ENCODE peak calls at places on chromosomes 3 and 15, in nine cellular contexts. M is HT1080; H is NCI-H460; F is frontal cortex; P is dermis blood vessel endothelial cell; T is fibroblast of mammary gland; R is activated naive CD4-positive, alpha-beta T cell; U is iris pigment epithelial cell; D is A172. N is an unnamed sample.

GRCh38 chr15:67405208-67406191 is 115.4 kb upstream of the C15orf61 start:
- DNase-seq in M (peak; percentile 80), H (no peak), F (no peak), P (no peak), T (peak; percentile 84), R (no peak), U (peak; percentile 67), D (peak; percentile 55), N (no peak)

GRCh38 chr3:193831495-193832455 is 238.8 kb downstream of the OPA1 start:
- DNase-seq in M (peak; percentile 92), H (no peak), F (peak; percentile 7), P (no peak), T (no peak), R (no peak), U (peak; percentile 26), D (peak; percentile 95), N (no peak)

GRCh38 chr15:59313703-59314332 is 58.9 kb downstream of the MYO1E start:
- DNase-seq in M (peak; percentile 36), H (no peak), F (no peak), P (peak; percentile 36), T (peak; percentile 81), R (no peak), U (peak; percentile 84), D (peak; percentile 42), N (peak; percentile 40)

GRCh38 chr3:160168290-160168689 is 56.9 kb upstream of the C3orf80 start:
- DNase-seq in M (no peak), H (no peak), F (no peak), P (no peak), T (no peak), R (no peak), U (no peak), D (no peak), N (no peak)

GRCh38 chr3:10205461-10206165 is 40.9 kb downstream of the IRAK2 start:
- DNase-seq in M (peak; percentile 97), H (peak; percentile 36), F (no peak), P (peak; percentile 89), T (peak; percentile 97), R (no peak), U (peak; percentile 88), D (peak; percentile 97), N (no peak)

GRCh38 chr3:151265866-151266265 is 12.5 kb downstream of the P2RY14 start:
- DNase-seq in M (no peak), H (no peak), F (no peak), P (no peak), T (no peak), R (no peak), U (no peak), D (no peak), N (no peak)

GRCh38 chr15:25619076-25619475 is 180.3 kb upstream of the UBE3A start:
- DNase-seq in M (peak; percentile 20), H (no peak), F (no peak), P (no peak), T (no peak), R (no peak), U (no peak), D (no peak), N (no peak)

GRCh38 chr3:165549665-165550064 is 287.6 kb downstream of the BCHE start:
- DNase-seq in M (no peak), H (no peak), F (no peak), P (no peak), T (no peak), R (no peak), U (no peak), D (no peak), N (no peak)

GRCh38 chr3:151169700-151170224 is 33.3 kb downstream of the GPR171 start:
- DNase-seq in M (peak; percentile 48), H (no peak), F (no peak), P (no peak), T (no peak), R (no peak), U (no peak), D (no peak), N (no peak)

GRCh38 chr15:92130244-92130643 is 263.4 kb upstream of the ST8SIA2 start:
- DNase-seq in M (no peak), H (no peak), F (no peak), P (no peak), T (no peak), R (no peak), U (no peak), D (no peak), N (no peak)

GRCh38 chr3:183503738-183504137 is 51.8 kb downstream of the KLHL6 start:
- DNase-seq in M (no peak), H (no peak), F (no peak), P (peak; percentile 25), T (no peak), R (no peak), U (no peak), D (no peak), N (no peak)

GRCh38 chr3:136750922-136751258 is 1.3 kb downstream of the STAG1 start:
- DNase-seq in M (no peak), H (no peak), F (no peak), P (peak; percentile 27), T (peak; percentile 75), R (no peak), U (peak; percentile 84), D (peak; percentile 25), N (no peak)

GRCh38 chr3:183123891-183124290 is 24.6 kb upstream of the MCCC1 start:
- DNase-seq in M (peak; percentile 31), H (no peak), F (no peak), P (peak; percentile 65), T (peak; percentile 9), R (no peak), U (peak; percentile 71), D (peak; percentile 55), N (no peak)

GRCh38 chr15:35583863-35584528 is 38.0 kb upstream of the DPH6 start:
- DNase-seq in M (no peak), H (no peak), F (no peak), P (no peak), T (peak; percentile 44), R (no peak), U (no peak), D (peak; percentile 13), N (no peak)

GRCh38 chr3:101072299-101072698 is 79.1 kb upstream of the ABI3BP start:
- DNase-seq in M (no peak), H (peak; percentile 2), F (no peak), P (peak; percentile 89), T (peak; percentile 46), R (no peak), U (peak; percentile 59), D (peak; percentile 35), N (no peak)

GRCh38 chr3:54358969-54359648 is 236.8 kb downstream of the CACNA2D3 start:
- DNase-seq in M (no peak), H (peak; percentile 40), F (no peak), P (no peak), T (no peak), R (no peak), U (no peak), D (peak; percentile 35), N (peak; percentile 27)

GRCh38 chr3:179954226-179954870 is 82.4 kb downstream of the PEX5L start:
- DNase-seq in M (no peak), H (no peak), F (no peak), P (no peak), T (no peak), R (no peak), U (no peak), D (no peak), N (peak; percentile 42)

GRCh38 chr15:52924641-52925040 is 134.5 kb upstream of the ONECUT1 start:
- DNase-seq in M (no peak), H (no peak), F (no peak), P (no peak), T (no peak), R (no peak), U (no peak), D (no peak), N (no peak)

GRCh38 chr3:149536429-149536828 is 61.9 kb downstream of the TM4SF4 start:
- DNase-seq in M (peak; percentile 38), H (no peak), F (no peak), P (peak; percentile 68), T (no peak), R (no peak), U (peak; percentile 40), D (peak; percentile 71), N (no peak)

GRCh38 chr15:83372434-83372873 is 74.7 kb upstream of the SH3GL3 start:
- DNase-seq in M (peak; percentile 37), H (no peak), F (no peak), P (no peak), T (no peak), R (no peak), U (peak; percentile 17), D (peak; percentile 62), N (peak; percentile 22)

GRCh38 chr3:123152656-123153055 is 49.1 kb upstream of the SEC22A start:
- DNase-seq in M (no peak), H (no peak), F (no peak), P (no peak), T (no peak), R (no peak), U (no peak), D (no peak), N (no peak)

GRCh38 chr3:164048451-164048850 is 1029.8 kb downstream of the SI start:
- DNase-seq in M (no peak), H (no peak), F (no peak), P (no peak), T (no peak), R (no peak), U (no peak), D (no peak), N (no peak)

GRCh38 chr3:183988216-183988790 is 29.4 kb downstream of the ABCC5 start:
- DNase-seq in M (no peak), H (no peak), F (no peak), P (no peak), T (peak; percentile 25), R (no peak), U (peak; percentile 93), D (peak; percentile 59), N (no peak)

GRCh38 chr3:174330303-174330702 is 528.8 kb upstream of the NAALADL2 start:
- DNase-seq in M (peak; percentile 71), H (no peak), F (no peak), P (no peak), T (peak; percentile 79), R (no peak), U (peak; percentile 57), D (peak; percentile 93), N (no peak)

GRCh38 chr3:141998674-141999290 is 122.3 kb downstream of the ATP1B3 start:
- DNase-seq in M (peak; percentile 34), H (peak; percentile 30), F (no peak), P (peak; percentile 47), T (peak; percentile 11), R (no peak), U (peak; percentile 31), D (peak; percentile 26), N (no peak)

GRCh38 chr3:30704931-30705890 is 98.8 kb downstream of the TGFBR2 start:
- DNase-seq in M (no peak), H (no peak), F (no peak), P (peak; percentile 83), T (no peak), R (no peak), U (no peak), D (no peak), N (no peak)

GRCh38 chr15:56996746-56997470 is 78.5 kb downstream of the TCF12 start:
- DNase-seq in M (no peak), H (no peak), F (no peak), P (no peak), T (no peak), R (no peak), U (peak; percentile 44), D (no peak), N (no peak)

GRCh38 chr3:176939022-176939817 is 258.1 kb downstream of the TBL1XR1 start:
- DNase-seq in M (peak; percentile 80), H (peak; percentile 65), F (peak; percentile 12), P (peak; percentile 85), T (peak; percentile 85), R (no peak), U (peak; percentile 84), D (peak; percentile 82), N (peak; percentile 72)

GRCh38 chr15:39453500-39454073 is 127.3 kb upstream of the THBS1 start:
- DNase-seq in M (no peak), H (no peak), F (no peak), P (no peak), T (no peak), R (no peak), U (no peak), D (no peak), N (no peak)

GRCh38 chr15:36106640-36107335 is 472.6 kb upstream of the CDIN1 start:
- DNase-seq in M (no peak), H (no peak), F (no peak), P (no peak), T (no peak), R (no peak), U (peak; percentile 44), D (no peak), N (no peak)

GRCh38 chr15:41955807-41956525 is 16.4 kb downstream of the EHD4 start:
- DNase-seq in M (no peak), H (no peak), F (no peak), P (peak; percentile 68), T (no peak), R (no peak), U (peak; percentile 40), D (no peak), N (peak; percentile 26)

N was measured in T47D.